ENCODE peak calls at places on chromosome 9, in four cellular contexts. Z is stimulated activated CD4-positive, alpha-beta T cell treated with anti-CD3 and anti-CD28 coated beads, Interleukin-15, amount 100 ng/mL, for 1 hour; P is naive B cell; N is ACHN. O is an unnamed sample.

GRCh38 chr9:113990570-113990907 is 87.6 kb downstream of the AMBP start:
- DNase-seq in Z (no peak), P (no peak), N (no peak), O (no peak)

GRCh38 chr9:16915126-16915831 is 44.8 kb upstream of the BNC2 start:
- DNase-seq in Z (no peak), P (no peak), N (no peak), O (no peak)

GRCh38 chr9:113581865-113582697 is 118.6 kb downstream of the RGS3 start:
- DNase-seq in Z (peak), P (peak), N (peak), O (peak)

GRCh38 chr9:3768286-3768685 is 242.5 kb upstream of the RFX3 start:
- DNase-seq in Z (no peak), P (no peak), N (no peak), O (no peak)

GRCh38 chr9:38009035-38009501 is 60.0 kb downstream of the SHB start:
- DNase-seq in Z (no peak), P (no peak), N (no peak), O (no peak)

GRCh38 chr9:76810377-76810957 is 46.2 kb downstream of the PCA3 start:
- DNase-seq in Z (no peak), P (no peak), N (peak), O (no peak)

GRCh38 chr9:128836509-128837145 is 7.0 kb upstream of the SPOUT1 start:
- DNase-seq in Z (no peak), P (no peak), N (no peak), O (no peak)

GRCh38 chr9:68964102-68964541 is 49.8 kb downstream of the PRKACG start:
- DNase-seq in Z (no peak), P (no peak), N (no peak), O (no peak)

GRCh38 chr9:19104528-19105282 is 2.0 kb upstream of the HAUS6 start:
- DNase-seq in Z (no peak), P (no peak), N (no peak), O (no peak)

GRCh38 chr9:137053944-137054931 is at the start of gene ENTPD2:
- DNase-seq in Z (no peak), P (no peak), N (no peak), O (no peak)

GRCh38 chr9:125700791-125701190 is 6.2 kb downstream of the MAPKAP1 start:
- DNase-seq in Z (no peak), P (peak), N (peak), O (no peak)

GRCh38 chr9:31336841-31337240 is 1047.6 kb upstream of the ACO1 start:
- DNase-seq in Z (no peak), P (no peak), N (no peak), O (no peak)

GRCh38 chr9:70477146-70477745 is 62.8 kb upstream of the KLF9 start:
- DNase-seq in Z (no peak), P (no peak), N (no peak), O (no peak)

GRCh38 chr9:85248514-85249312 is 493.0 kb downstream of the AGTPBP1 start:
- DNase-seq in Z (no peak), P (no peak), N (no peak), O (no peak)

GRCh38 chr9:126856326-126856877 is 4.0 kb upstream of the ZBTB34 start:
- DNase-seq in Z (no peak), P (no peak), N (no peak), O (no peak)

GRCh38 chr9:124257070-124257864 is 482 bp upstream of the NEK6 start:
- DNase-seq in Z (no peak), P (no peak), N (peak), O (no peak)

GRCh38 chr9:93597871-93598646 is 21.7 kb downstream of the PHF2 start:
- DNase-seq in Z (no peak), P (no peak), N (no peak), O (no peak)

GRCh38 chr9:133050781-133051180 is 11.0 kb upstream of the CEL start:
- DNase-seq in Z (no peak), P (no peak), N (no peak), O (no peak)

GRCh38 chr9:104577263-104577662 is 8.3 kb downstream of the OR13C8 start:
- DNase-seq in Z (no peak), P (no peak), N (no peak), O (no peak)

O was measured in heart left ventricle.